ENCODE peak calls at places on chromosome 18, in eight cellular contexts. K is cardiac fibroblast, H is AG10803, L is AG04449, X is ovary, S is GM12865, Y is body of pancreas, F is MM.1S. G is an unnamed sample.

GRCh38 chr18:10381516-10381915 is 72.9 kb upstream of the APCDD1 start:
- DNase-seq in L (no peak), X (no peak), F (no peak), H (no peak), S (no peak), K (no peak), Y (no peak), G (no peak)

GRCh38 chr18:61435064-61435652 is 101.9 kb downstream of the CDH20 start:
- DNase-seq in Y (no peak), F (no peak), L (no peak), K (peak; percentile 5), X (no peak), S (peak; percentile 22), H (peak; percentile 8), G (no peak)

GRCh38 chr18:61127714-61128485 is 205.3 kb upstream of the CDH20 start:
- DNase-seq in L (no peak), X (no peak), S (no peak), H (no peak), F (no peak), Y (no peak), K (no peak), G (no peak)

GRCh38 chr18:45687617-45688016 is 36.4 kb upstream of the SLC14A1 start:
- DNase-seq in Y (no peak), K (no peak), L (no peak), S (peak; percentile 54), H (no peak), X (no peak), F (peak; percentile 43), G (no peak)

GRCh38 chr18:11902522-11903292 is 5.4 kb downstream of the MPPE1 start:
- DNase-seq in Y (no peak), F (no peak), S (no peak), X (no peak), L (no peak), H (peak; percentile 2), K (peak; percentile 36), G (no peak)

GRCh38 chr18:11909597-11910026 is 1.5 kb upstream of the MPPE1 start:
- DNase-seq in Y (peak; percentile 26), X (no peak), K (peak; percentile 51), F (peak; percentile 24), S (peak; percentile 30), L (no peak), H (peak; percentile 59), G (peak; percentile 54)

GRCh38 chr18:45326505-45326904 is 288.8 kb upstream of the SLC14A2 start:
- DNase-seq in L (no peak), K (no peak), H (no peak), F (no peak), S (no peak), X (no peak), Y (no peak), G (no peak)

GRCh38 chr18:26515643-26516495 is 32.5 kb downstream of the KCTD1 start:
- DNase-seq in L (no peak), F (no peak), H (no peak), Y (no peak), X (no peak), K (no peak), S (no peak), G (no peak)

GRCh38 chr18:47566809-47567208 is 315.3 kb upstream of the SKOR2 start:
- DNase-seq in K (no peak), F (no peak), S (no peak), X (no peak), H (no peak), L (no peak), Y (no peak), G (no peak)

GRCh38 chr18:46481847-46482245 is 175.2 kb downstream of the LOXHD1 start:
- DNase-seq in X (no peak), L (no peak), K (peak; percentile 12), F (no peak), S (no peak), Y (no peak), H (no peak), G (no peak)

GRCh38 chr18:48037481-48038271 is 107.2 kb upstream of the SMAD2 start:
- DNase-seq in S (no peak), F (no peak), X (no peak), Y (peak; percentile 48), H (no peak), L (no peak), K (peak; percentile 26), G (no peak)

GRCh38 chr18:74623047-74623816 is 25.6 kb downstream of the ZNF407 start:
- DNase-seq in S (no peak), H (peak; percentile 25), L (no peak), Y (no peak), K (peak; percentile 29), X (no peak), F (no peak), G (no peak)

GRCh38 chr18:9742588-9743131 is 34.6 kb downstream of the RAB31 start:
- DNase-seq in S (no peak), F (no peak), K (peak; percentile 52), H (peak; percentile 43), Y (no peak), X (no peak), L (no peak), G (peak; percentile 27)

GRCh38 chr18:63977040-63977439 is 7.2 kb downstream of the SERPINB8 start:
- DNase-seq in F (no peak), X (no peak), K (no peak), S (no peak), H (no peak), L (no peak), Y (no peak), G (no peak)

GRCh38 chr18:63971320-63972071 is 1.6 kb downstream of the SERPINB8 start:
- DNase-seq in S (no peak), L (no peak), H (no peak), K (no peak), X (no peak), F (no peak), Y (no peak), G (no peak)

GRCh38 chr18:63970803-63971191 is 916 bp downstream of the SERPINB8 start:
- DNase-seq in K (peak; percentile 57), H (peak; percentile 48), L (no peak), X (peak; percentile 58), Y (peak; percentile 36), S (no peak), F (no peak), G (no peak)

GRCh38 chr18:63975632-63976031 is 5.8 kb downstream of the SERPINB8 start:
- DNase-seq in H (no peak), X (no peak), K (no peak), S (no peak), F (no peak), Y (no peak), L (no peak), G (no peak)

GRCh38 chr18:63974991-63975390 is 5.1 kb downstream of the SERPINB8 start:
- DNase-seq in F (no peak), Y (no peak), L (no peak), H (peak; percentile 52), K (peak; percentile 65), X (no peak), S (peak; percentile 23), G (no peak)
- TF ChIP-seq CTCF in F (peak; percentile 44), Y (peak; percentile 24), L (peak; percentile 21), H (peak; percentile 52), K (peak; percentile 38), X (no peak), S (peak; percentile 23), G (peak; percentile 53)

GRCh38 chr18:36693931-36694661 is 134.7 kb downstream of the TPGS2 start:
- DNase-seq in X (no peak), H (peak; percentile 54), F (no peak), K (no peak), Y (no peak), S (no peak), L (no peak), G (no peak)
- H3K4me3 ChIP-seq in X (no peak overlapping the region), H (peak overlapping the region; percentile 70), F (no peak overlapping the region), K (no peak overlapping the region), Y (no peak overlapping the region), S (no peak overlapping the region), L (peak overlapping the region; percentile 56), G (no peak overlapping the region)

GRCh38 chr18:78021196-78021595 is 771.5 kb downstream of the GALR1 start:
- DNase-seq in Y (no peak), K (no peak), H (no peak), X (no peak), L (no peak), F (no peak), S (no peak), G (no peak)
- TF ChIP-seq CTCF in Y (peak; percentile 6), K (no peak), H (no peak), X (no peak), L (no peak), F (no peak), S (no peak), G (no peak)

GRCh38 chr18:22606563-22607283 is 189.0 kb upstream of the CTAGE1 start:
- DNase-seq in H (peak; percentile 50), K (peak; percentile 67), F (no peak), X (no peak), Y (no peak), S (no peak), L (no peak), G (no peak)

GRCh38 chr18:22605736-22606135 is 188.0 kb upstream of the CTAGE1 start:
- DNase-seq in H (no peak), S (no peak), L (no peak), K (no peak), Y (no peak), F (no peak), X (no peak), G (no peak)

GRCh38 chr18:22603902-22604301 is 186.2 kb upstream of the CTAGE1 start:
- DNase-seq in K (no peak), L (no peak), X (no peak), S (no peak), F (no peak), H (no peak), Y (no peak), G (no peak)

GRCh38 chr18:22604986-22605421 is 187.3 kb upstream of the CTAGE1 start:
- DNase-seq in K (no peak), S (no peak), L (no peak), F (no peak), X (no peak), Y (peak; percentile 35), H (no peak), G (no peak)

GRCh38 chr18:22604390-22604985 is 186.8 kb upstream of the CTAGE1 start:
- DNase-seq in S (peak; percentile 3), H (no peak), L (no peak), Y (peak; percentile 41), X (no peak), K (peak; percentile 78), F (no peak), G (peak; percentile 32)
- H3K4me3 ChIP-seq in S (no peak overlapping the region), H (no peak overlapping the region), L (no peak overlapping the region), Y (no peak overlapping the region), X (no peak overlapping the region), K (peak overlapping the region; percentile 21), F (no peak overlapping the region), G (no peak overlapping the region)